ENCODE peak calls at places on chromosome 13, in eight cellular contexts. X is IMR-90, U is neural progenitor cell, Y is PC-3, T is H9, I is fibroblast of lung, F is endodermal cell, P is NT2/D1. K is an unnamed sample.

GRCh38 chr13:58879114-58879513 is 1247.6 kb downstream of the PCDH17 start:
- DNase-seq in Y (no peak), X (no peak), F (no peak), I (no peak), P (no peak), U (no peak), T (no peak), K (no peak)

GRCh38 chr13:24012648-24013047 is 115.3 kb upstream of the C1QTNF9B start:
- DNase-seq in P (no peak), I (no peak), F (no peak), Y (no peak), U (no peak), X (no peak), T (no peak), K (no peak)

GRCh38 chr13:88857256-88857655 is 1186.1 kb downstream of the SLITRK5 start:
- DNase-seq in T (no peak), F (no peak), Y (no peak), X (no peak), P (no peak), I (peak; percentile 54), U (no peak), K (no peak)

GRCh38 chr13:30339721-30340366 is 32.5 kb upstream of the KATNAL1 start:
- DNase-seq in T (no peak), X (no peak), I (no peak), F (no peak), P (no peak), U (no peak), Y (no peak), K (no peak)

GRCh38 chr13:103726808-103727207 is 660.6 kb upstream of the SLC10A2 start:
- DNase-seq in P (no peak), I (no peak), U (no peak), F (no peak), T (no peak), Y (no peak), X (no peak), K (no peak)

GRCh38 chr13:33918199-33918932 is 100.4 kb downstream of the RFC3 start:
- DNase-seq in U (peak; percentile 10), F (no peak), T (no peak), Y (peak; percentile 85), X (peak; percentile 71), P (no peak), I (peak; percentile 87), K (no peak)

GRCh38 chr13:37534181-37534580 is 64.4 kb downstream of the POSTN start:
- DNase-seq in P (no peak), I (peak; percentile 84), T (no peak), Y (peak; percentile 37), F (no peak), U (no peak), X (peak; percentile 95), K (no peak)

GRCh38 chr13:82654851-82655517 is 1227.3 kb downstream of the SLITRK1 start:
- DNase-seq in Y (no peak), P (no peak), F (no peak), U (no peak), X (peak; percentile 82), I (peak; percentile 96), T (no peak), K (no peak)

GRCh38 chr13:76621726-76622125 is 264.5 kb downstream of the KCTD12 start:
- DNase-seq in T (no peak), F (no peak), I (peak; percentile 14), Y (no peak), P (no peak), X (no peak), U (no peak), K (no peak)

GRCh38 chr13:110249326-110249725 is 57.6 kb downstream of the COL4A1 start:
- DNase-seq in I (no peak), Y (no peak), X (no peak), U (no peak), T (no peak), P (no peak), F (no peak), K (no peak)

GRCh38 chr13:87259479-87260083 is 411.6 kb upstream of the SLITRK5 start:
- DNase-seq in P (peak; percentile 30), I (peak; percentile 12), X (no peak), Y (peak; percentile 29), F (peak; percentile 79), T (peak; percentile 76), U (peak; percentile 61), K (peak; percentile 75)

GRCh38 chr13:105773241-105773640 is 762.2 kb downstream of the EFNB2 start:
- DNase-seq in Y (no peak), T (no peak), U (peak; percentile 42), F (no peak), X (no peak), I (no peak), P (no peak), K (no peak)

GRCh38 chr13:43196750-43197149 is 173.4 kb downstream of the DNAJC15 start:
- DNase-seq in F (no peak), I (no peak), P (no peak), U (no peak), T (no peak), X (no peak), Y (no peak), K (no peak)

GRCh38 chr13:99659234-99659633 is 158.0 kb downstream of the TM9SF2 start:
- DNase-seq in U (peak; percentile 21), X (no peak), F (no peak), I (no peak), P (peak; percentile 66), Y (no peak), T (no peak), K (peak; percentile 51)
- H3K9ac ChIP-seq in U (no peak overlapping the region), X (no peak overlapping the region), F (no peak overlapping the region), I (no peak overlapping the region), P (peak overlapping the region; percentile 18), Y (no peak overlapping the region), T (no peak overlapping the region), K (peak overlapping the region; percentile 45)

GRCh38 chr13:50123862-50124535 is 108.8 kb downstream of the KCNRG start:
- DNase-seq in I (peak; percentile 78), Y (peak; percentile 84), P (no peak), F (peak; percentile 88), T (peak; percentile 88), U (peak; percentile 81), X (peak; percentile 97), K (peak; percentile 80)
- H3K9ac ChIP-seq in I (peak overlapping the region; percentile 94), Y (peak overlapping the region; percentile 90), P (peak overlapping the region; percentile 50), F (peak overlapping the region; percentile 21), T (no peak overlapping the region), U (no peak overlapping the region), X (peak overlapping the region; percentile 71), K (peak overlapping the region; percentile 98)

GRCh38 chr13:113881614-113882265 is 17.9 kb upstream of the GAS6 start:
- DNase-seq in P (no peak), Y (no peak), F (peak; percentile 23), X (no peak), I (no peak), U (no peak), T (no peak), K (no peak)
- H3K9ac ChIP-seq in P (no peak overlapping the region), Y (no peak overlapping the region), F (no peak overlapping the region), X (no peak overlapping the region), I (no peak overlapping the region), U (no peak overlapping the region), T (no peak overlapping the region), K (no peak overlapping the region)

GRCh38 chr13:50123002-50123401 is 107.8 kb downstream of the KCNRG start:
- DNase-seq in T (no peak), P (no peak), I (no peak), U (no peak), Y (no peak), F (no peak), X (no peak), K (no peak)

GRCh38 chr13:50125306-50125555 is 110.0 kb downstream of the KCNRG start:
- DNase-seq in F (no peak), T (no peak), X (no peak), Y (no peak), P (no peak), I (no peak), U (no peak), K (no peak)

GRCh38 chr13:50125556-50126377 is 110.5 kb downstream of the KCNRG start:
- DNase-seq in T (peak; percentile 75), U (peak; percentile 88), X (peak; percentile 80), I (peak; percentile 95), P (no peak), Y (peak; percentile 53), F (peak; percentile 86), K (peak; percentile 96)

GRCh38 chr13:50123515-50123861 is 108.2 kb downstream of the KCNRG start:
- DNase-seq in X (no peak), T (no peak), P (no peak), U (no peak), Y (no peak), I (no peak), F (no peak), K (no peak)

DNA sequence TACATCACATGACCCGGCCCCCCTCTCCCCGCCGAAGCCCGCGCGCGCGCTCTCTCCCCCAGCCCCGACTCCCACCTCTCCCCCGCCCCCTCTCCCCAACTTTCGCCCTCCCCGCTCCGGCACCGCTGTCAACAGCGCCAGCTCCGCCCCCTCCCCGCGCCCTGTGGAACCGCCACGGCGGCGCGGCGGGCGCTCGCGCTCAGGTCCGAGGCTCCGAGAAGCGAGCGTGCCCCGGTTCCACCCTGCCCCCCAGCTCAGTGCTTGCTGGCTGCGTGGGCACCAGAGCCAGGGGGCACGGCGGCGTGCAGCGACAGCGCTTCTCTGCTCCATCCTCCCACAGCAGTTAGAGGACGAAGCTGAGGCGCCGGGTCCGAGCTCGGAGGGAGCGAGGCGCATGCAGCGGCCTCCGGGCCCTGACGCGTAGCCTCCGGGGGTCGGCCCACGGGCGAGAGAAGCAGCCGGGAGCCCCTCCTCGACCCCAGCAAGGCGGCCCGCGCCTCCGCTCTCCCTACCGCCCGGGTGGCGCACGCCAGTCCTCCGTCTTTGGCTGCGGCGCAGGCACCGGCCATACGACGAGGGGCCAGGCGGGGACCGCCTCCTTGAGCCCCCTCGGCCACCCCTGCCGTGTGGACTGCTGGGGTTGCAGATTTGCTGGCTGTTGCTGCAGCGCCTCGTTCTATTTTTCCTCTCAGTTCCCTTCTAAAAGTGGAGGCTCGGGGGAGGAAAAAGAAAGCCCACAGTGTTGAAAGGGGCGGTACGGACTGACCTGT is 109.5 kb downstream of the KCNRG start:
- DNase-seq in P (no peak), X (peak; percentile 56), F (peak; percentile 83), T (peak; percentile 69), I (peak; percentile 96), Y (peak; percentile 25), U (peak; percentile 85), K (peak; percentile 97)
- H3K9ac ChIP-seq in P (peak overlapping the region; percentile 61), X (peak overlapping the region; percentile 93), F (no peak overlapping the region), T (no peak overlapping the region), I (peak overlapping the region; percentile 94), Y (peak overlapping the region; percentile 90), U (no peak overlapping the region), K (peak overlapping the region; percentile 98)

DNA sequence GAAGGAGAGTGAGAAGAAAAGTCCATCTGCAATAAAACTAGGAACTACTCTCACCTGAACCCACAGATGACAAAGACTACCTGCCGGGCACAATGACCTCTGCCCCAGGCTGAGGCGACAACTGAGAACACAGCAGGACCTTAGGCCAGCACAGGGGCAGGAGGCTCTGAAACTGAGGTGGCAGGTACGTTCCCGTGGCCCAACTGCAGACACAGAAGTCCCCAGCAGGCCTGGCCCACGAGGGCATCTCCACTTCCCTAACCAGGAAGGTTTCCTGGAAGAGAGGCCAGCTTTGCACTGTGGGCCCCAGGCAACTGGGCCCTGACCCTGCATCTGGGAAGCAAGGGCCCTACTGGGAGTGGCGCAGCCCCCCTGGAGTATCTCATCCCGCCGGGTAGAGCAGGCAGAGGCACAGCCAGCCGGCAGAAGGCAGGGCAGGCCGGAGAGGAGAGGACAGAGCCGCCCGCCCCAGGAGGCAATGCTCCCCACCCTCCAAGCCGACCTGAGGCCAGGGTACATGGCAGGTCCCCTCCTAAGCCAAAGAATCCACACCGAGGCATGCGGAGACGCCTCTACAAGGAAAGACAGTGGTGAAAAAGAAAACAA is 32.7 kb downstream of the STK24 start:
- DNase-seq in I (no peak), F (peak; percentile 70), X (no peak), T (no peak), P (no peak), U (no peak), Y (no peak), K (no peak)
- H3K9ac ChIP-seq in I (no peak overlapping the region), F (no peak overlapping the region), X (no peak overlapping the region), T (no peak overlapping the region), P (peak overlapping the region; percentile 42), U (peak overlapping the region; percentile 29), Y (no peak overlapping the region), K (no peak overlapping the region)

GRCh38 chr13:95404141-95404882 is 103.1 kb upstream of the ABCC4 start:
- DNase-seq in F (peak; percentile 95), U (peak; percentile 91), Y (peak; percentile 85), X (peak; percentile 73), I (peak; percentile 76), T (peak; percentile 90), P (peak; percentile 81), K (peak; percentile 88)
- H3K9ac ChIP-seq in F (no peak overlapping the region), U (no peak overlapping the region), Y (no peak overlapping the region), X (no peak overlapping the region), I (no peak overlapping the region), T (no peak overlapping the region), P (peak overlapping the region; percentile 73), K (no peak overlapping the region)

K was measured in Karpas-422.